ENCODE peak calls at places on chromosome 12, in five cellular contexts. L, I, C, M and S are unnamed samples.

GRCh38 chr12:26680724-26681455 is 152.1 kb downstream of the ITPR2 start:
- DNase-seq in C (no peak), L (no peak), M (peak), I (no peak), S (peak)

GRCh38 chr12:28308891-28309290 is 118.6 kb downstream of the CCDC91 start:
- DNase-seq in M (peak), I (no peak), L (no peak), C (no peak), S (peak)

GRCh38 chr12:128336506-128336905 is 69.5 kb downstream of the TMEM132C start:
- DNase-seq in I (no peak), L (no peak), M (no peak), C (no peak), S (no peak)

GRCh38 chr12:29552324-29552927 is 54.9 kb upstream of the OVCH1 start:
- DNase-seq in C (peak), I (peak), M (peak), L (peak), S (peak)

GRCh38 chr12:105946541-105946940 is 192.2 kb downstream of the NUAK1 start:
- DNase-seq in L (no peak), M (no peak), I (no peak), C (no peak), S (peak)

GRCh38 chr12:113980537-113981337 is 14.6 kb upstream of the RBM19 start:
- DNase-seq in M (peak), L (peak), C (no peak), I (peak), S (peak)

GRCh38 chr12:103278329-103278728 is 217.4 kb downstream of the C12orf42 start:
- DNase-seq in I (no peak), L (no peak), C (no peak), M (no peak), S (no peak)

GRCh38 chr12:76123301-76124212 is 39.1 kb upstream of the NAP1L1 start:
- DNase-seq in I (no peak), M (peak), C (no peak), L (peak), S (peak)

GRCh38 chr12:5912437-5913334 is 32.4 kb downstream of the ANO2 start:
- DNase-seq in I (no peak), M (no peak), C (no peak), L (peak), S (no peak)

GRCh38 chr12:118330421-118331018 is 42.2 kb downstream of the TAOK3 start:
- DNase-seq in M (peak), C (no peak), I (peak), L (no peak), S (peak)

GRCh38 chr12:131677699-131678098 is 33.2 kb upstream of the SFSWAP start:
- DNase-seq in I (no peak), L (no peak), M (no peak), C (no peak), S (no peak)

GRCh38 chr12:3117144-3117581 is 40.0 kb downstream of the TSPAN9 start:
- DNase-seq in I (no peak), M (peak), L (no peak), C (no peak), S (peak)

GRCh38 chr12:65511134-65511912 is 232.8 kb downstream of the MSRB3 start:
- DNase-seq in I (no peak), C (no peak), L (no peak), M (no peak), S (no peak)

GRCh38 chr12:11981174-11981733 is 89.5 kb upstream of the BCL2L14 start:
- DNase-seq in I (no peak), C (peak), L (no peak), M (peak), S (no peak)

GRCh38 chr12:63880742-63881141 is 36.2 kb downstream of the SRGAP1 start:
- DNase-seq in L (no peak), I (no peak), C (no peak), M (no peak), S (no peak)

GRCh38 chr12:65741662-65742480 is 82.4 kb upstream of the HMGA2 start:
- DNase-seq in C (no peak), I (peak), M (peak), L (peak), S (peak)

GRCh38 chr12:124828264-124829007 is 35.2 kb downstream of the SCARB1 start:
- DNase-seq in L (no peak), M (peak), C (no peak), I (peak), S (peak)

GRCh38 chr12:48029811-48030650 is 25.8 kb upstream of the COL2A1 start:
- DNase-seq in L (no peak), I (no peak), C (no peak), M (no peak), S (peak)

GRCh38 chr12:131695968-131696367 is 14.9 kb upstream of the SFSWAP start:
- DNase-seq in C (no peak), I (no peak), M (no peak), L (no peak), S (no peak)

GRCh38 chr12:107369006-107369405 is 275.7 kb upstream of the CRY1 start:
- DNase-seq in L (no peak), M (no peak), C (no peak), I (no peak), S (no peak)

GRCh38 chr12:104137175-104137901 is 672 bp downstream of the NFYB start:
- DNase-seq in M (peak), C (peak), L (peak), I (peak), S (peak)

GRCh38 chr12:52895726-52896189 is 9.1 kb downstream of the KRT8 start:
- DNase-seq in C (no peak), I (no peak), L (no peak), M (no peak), S (no peak)

GRCh38 chr12:49342914-49343731 is 3.6 kb upstream of the DNAJC22 start:
- DNase-seq in M (no peak), I (no peak), L (peak), C (no peak), S (no peak)

GRCh38 chr12:69115099-69115498 is 124.3 kb upstream of the CPSF6 start:
- DNase-seq in C (no peak), L (no peak), M (no peak), I (no peak), S (no peak)
- H3K4me3 ChIP-seq in C (no peak), L (no peak), M (no peak), I (no peak), S (no peak)

GRCh38 chr12:6963016-6963731 is 7.3 kb downstream of the PHB2 start:
- DNase-seq in M (no peak), L (peak), I (peak), C (no peak), S (no peak)

GRCh38 chr12:6965026-6965661 is 5.3 kb downstream of the PHB2 start:
- DNase-seq in I (peak), C (peak), L (peak), M (peak), S (peak)

GRCh38 chr12:6965714-6966113 is 4.8 kb downstream of the PHB2 start:
- DNase-seq in C (no peak), I (no peak), L (no peak), M (no peak), S (peak)

GRCh38 chr12:6963741-6964446 is 6.6 kb downstream of the PHB2 start:
- DNase-seq in L (no peak), C (no peak), I (peak), M (no peak), S (no peak)

GRCh38 chr12:6964605-6965025 is 5.8 kb downstream of the PHB2 start:
- DNase-seq in M (no peak), C (no peak), I (no peak), L (no peak), S (no peak)
- H3K4me3 ChIP-seq in M (no peak), C (no peak), I (no peak), L (peak), S (no peak)

GRCh38 chr12:130338794-130339601 is 1.3 kb downstream of the PIWIL1 start:
- DNase-seq in L (no peak), M (no peak), I (no peak), C (no peak), S (no peak)
- H3K4me3 ChIP-seq in L (no peak), M (no peak), I (no peak), C (no peak), S (no peak)

DNA sequence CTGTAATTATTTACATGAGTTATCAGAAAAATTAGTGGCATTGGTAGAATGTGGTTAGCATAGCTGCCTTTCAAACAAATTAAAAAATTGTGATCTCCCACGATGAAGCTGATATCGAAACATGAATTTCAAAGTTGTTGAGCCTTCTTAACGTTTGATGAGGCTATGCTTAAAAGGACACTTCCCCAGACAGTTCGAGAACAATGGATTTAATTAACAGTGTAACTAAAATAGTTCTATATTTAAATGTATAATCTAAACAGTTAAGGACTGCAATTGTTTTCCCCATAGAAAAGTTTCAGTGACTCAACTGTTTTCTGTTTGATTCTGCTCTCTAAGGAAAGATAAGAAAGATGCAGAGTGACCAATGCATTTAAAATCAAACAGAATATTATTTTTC is 1.6 kb downstream of the CLEC2B start:
- DNase-seq in L (no peak), C (no peak), M (peak), I (no peak), S (no peak)
- H3K4me3 ChIP-seq in L (no peak), C (peak), M (peak), I (no peak), S (peak)

GRCh38 chr12:14954269-14954668 is 7.1 kb downstream of the ARHGDIB start:
- DNase-seq in C (no peak), L (no peak), M (no peak), I (no peak), S (no peak)

GRCh38 chr12:14950421-14950820 is 11.0 kb downstream of the ARHGDIB start:
- DNase-seq in I (no peak), C (no peak), M (no peak), L (no peak), S (no peak)

GRCh38 chr12:14953752-14954151 is 7.6 kb downstream of the ARHGDIB start:
- DNase-seq in L (no peak), C (no peak), M (no peak), I (no peak), S (no peak)

GRCh38 chr12:14950982-14951746 is 10.2 kb downstream of the ARHGDIB start:
- DNase-seq in M (peak), I (no peak), C (no peak), L (peak), S (peak)

DNA sequence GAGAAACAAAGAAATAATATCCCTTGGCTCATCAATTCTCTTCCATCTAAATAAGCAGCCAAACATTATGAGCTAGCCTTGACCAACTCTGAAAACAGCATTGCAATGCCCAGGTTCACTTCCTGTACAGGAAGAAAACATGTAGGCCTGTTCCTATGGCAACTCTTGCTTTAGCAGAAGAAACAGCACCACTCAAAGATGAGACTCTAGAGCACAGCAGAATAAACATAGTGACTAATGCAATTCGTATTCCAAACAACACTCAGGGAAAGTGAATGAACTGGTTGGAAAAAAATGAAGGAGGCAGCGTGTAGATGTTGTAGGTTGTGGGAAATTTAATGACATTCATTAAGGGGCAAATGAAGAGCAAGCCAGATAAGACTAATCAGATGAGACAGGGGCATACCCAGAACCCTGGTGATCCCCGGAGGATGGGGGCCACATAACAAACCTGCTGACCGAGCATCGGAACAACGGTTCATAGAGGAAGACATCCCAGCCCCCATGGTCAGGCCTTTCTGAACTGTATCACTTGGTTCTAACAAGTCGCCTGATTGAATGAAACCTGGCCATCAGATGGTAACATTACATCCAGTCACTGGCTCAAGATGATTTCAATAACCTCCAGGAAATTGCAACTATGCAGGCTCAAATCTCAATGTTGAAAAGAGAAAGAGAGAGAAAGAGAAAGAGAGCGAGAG is 9.0 kb downstream of the ARHGDIB start:
- DNase-seq in M (peak), C (no peak), I (no peak), L (no peak), S (peak)
- H3K4me3 ChIP-seq in M (peak), C (peak), I (no peak), L (no peak), S (no peak)

GRCh38 chr12:101700299-101700820 is 2.9 kb downstream of the CHPT1 start:
- DNase-seq in M (no peak), C (no peak), I (no peak), L (no peak), S (no peak)

GRCh38 chr12:101697197-101697929 is at the start of gene CHPT1:
- DNase-seq in C (peak), I (peak), M (peak), L (peak), S (peak)

GRCh38 chr12:101696477-101697196 is 803 bp upstream of the CHPT1 start:
- DNase-seq in C (no peak), M (peak), I (peak), L (peak), S (peak)

GRCh38 chr12:101697930-101698781 is 716 bp downstream of the CHPT1 start:
- DNase-seq in M (peak), C (no peak), I (peak), L (peak), S (peak)

DNA sequence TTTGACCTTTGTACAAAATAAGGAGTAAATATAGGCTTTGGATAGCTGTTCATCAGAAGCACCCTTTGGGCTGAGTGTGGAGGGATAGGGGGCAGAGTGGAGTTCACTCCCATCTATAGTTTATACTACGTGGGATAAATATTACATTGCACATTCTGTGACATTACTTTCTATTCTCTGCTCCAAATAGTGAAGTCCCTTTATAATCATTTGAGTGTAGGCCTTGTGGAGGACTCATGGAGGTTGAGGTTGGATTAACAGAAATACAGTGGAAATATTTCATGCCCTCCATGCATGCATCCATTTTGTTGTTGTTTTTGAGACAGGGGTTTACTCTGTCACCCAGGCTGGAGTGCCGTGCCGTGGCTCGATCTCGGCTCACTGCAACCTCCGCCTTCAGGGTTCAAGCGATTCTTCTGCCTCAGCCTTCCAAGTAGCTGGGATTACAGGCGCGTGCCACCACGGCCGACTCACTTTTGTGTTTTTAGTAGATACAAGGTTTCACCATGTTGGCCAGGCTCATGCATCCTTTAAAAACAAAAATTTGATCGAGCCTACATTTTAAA is 1.4 kb downstream of the CHPT1 start:
- DNase-seq in I (no peak), L (no peak), M (no peak), C (no peak), S (peak)
- H3K4me3 ChIP-seq in I (no peak), L (peak), M (peak), C (no peak), S (peak)

DNA sequence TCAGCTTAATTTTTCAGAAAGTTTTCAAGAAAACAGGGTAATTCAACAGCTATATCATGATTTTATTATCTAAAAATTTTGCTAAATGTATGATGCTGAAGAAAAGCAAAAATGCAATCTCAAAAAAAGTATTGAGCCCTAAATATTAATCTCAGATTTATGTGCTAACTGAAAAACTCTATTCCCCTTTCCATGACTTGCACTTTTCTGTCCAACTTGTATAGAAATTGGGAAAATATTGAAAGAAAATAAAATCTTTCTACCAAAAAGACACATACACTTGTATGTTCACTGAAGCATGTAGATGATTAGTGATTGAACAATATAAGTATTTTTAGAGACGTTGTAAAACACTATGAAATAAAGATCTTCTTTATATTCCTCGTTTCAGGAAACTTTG is 368.0 kb upstream of the ATXN7L3B start:
- DNase-seq in C (no peak), M (no peak), L (no peak), I (no peak), S (no peak)
- H3K4me3 ChIP-seq in C (no peak), M (no peak), L (no peak), I (no peak), S (no peak)